ENCODE peak calls at places on chromosomes 5 and 9, in eight cellular contexts. B, V, J, I, Q, G, Z and O are unnamed samples.

GRCh38 chr9:126673689-126674364 is 60.1 kb downstream of the LMX1B start:
- DNase-seq in J (no peak), Z (no peak), G (no peak), I (no peak), Q (no peak), V (peak; percentile 80), B (no peak), O (no peak)

GRCh38 chr5:178116406-178116885 is 3.1 kb downstream of the N4BP3 start:
- DNase-seq in B (no peak), Z (no peak), V (no peak), G (no peak), J (no peak), Q (no peak), I (no peak), O (no peak)

GRCh38 chr5:161369032-161369431 is 177.5 kb downstream of the GABRB2 start:
- DNase-seq in Q (no peak), B (no peak), Z (no peak), J (no peak), V (peak; percentile 19), G (no peak), I (peak; percentile 86), O (no peak)

GRCh38 chr9:111542497-111543254 is 17.7 kb downstream of the ZNF483 start:
- DNase-seq in B (no peak), J (no peak), Z (no peak), V (no peak), G (no peak), Q (no peak), I (peak; percentile 20), O (no peak)

GRCh38 chr5:64693636-64694035 is 3.3 kb downstream of the SHISAL2B start:
- DNase-seq in I (no peak), Z (no peak), B (no peak), V (no peak), G (no peak), Q (no peak), J (no peak), O (peak; percentile 6)

GRCh38 chr5:87645241-87645640 is 232.5 kb upstream of the CCNH start:
- DNase-seq in V (no peak), J (no peak), Q (peak; percentile 12), Z (no peak), B (no peak), I (no peak), G (no peak), O (no peak)

GRCh38 chr5:23033864-23034263 is 180.7 kb upstream of the CDH12 start:
- DNase-seq in Q (no peak), J (no peak), Z (no peak), I (no peak), V (no peak), G (no peak), B (no peak), O (no peak)

GRCh38 chr9:69412741-69413150 is 87.7 kb downstream of the ENTREP1 start:
- DNase-seq in Z (peak; percentile 14), J (peak; percentile 76), I (peak; percentile 93), G (no peak), B (peak; percentile 80), Q (peak; percentile 51), V (peak; percentile 84), O (no peak)

GRCh38 chr5:55062039-55062779 is 38.2 kb downstream of the GZMK start:
- DNase-seq in I (no peak), G (no peak), V (no peak), Q (no peak), J (no peak), Z (no peak), B (no peak), O (no peak)

GRCh38 chr9:32427111-32427873 is 42.8 kb downstream of the ACO1 start:
- DNase-seq in J (no peak), Q (no peak), Z (no peak), B (no peak), I (peak; percentile 28), G (no peak), V (no peak), O (no peak)

GRCh38 chr5:99029172-99029571 is 100.4 kb upstream of the CHD1 start:
- DNase-seq in V (no peak), I (no peak), Q (no peak), B (no peak), Z (no peak), G (no peak), J (no peak), O (no peak)

GRCh38 chr5:99030871-99031440 is 102.1 kb upstream of the CHD1 start:
- DNase-seq in G (no peak), I (no peak), J (no peak), V (no peak), B (no peak), Z (no peak), Q (no peak), O (no peak)

GRCh38 chr5:99033014-99033931 is 104.5 kb upstream of the CHD1 start:
- DNase-seq in J (no peak), I (no peak), G (no peak), Z (no peak), B (no peak), V (no peak), Q (no peak), O (no peak)

GRCh38 chr5:99034336-99034735 is 105.5 kb upstream of the CHD1 start:
- DNase-seq in I (no peak), Q (no peak), B (no peak), G (no peak), V (no peak), J (no peak), Z (no peak), O (no peak)

GRCh38 chr5:99032234-99033013 is 103.6 kb upstream of the CHD1 start:
- DNase-seq in J (peak; percentile 70), Q (peak; percentile 56), B (no peak), Z (peak; percentile 22), G (peak; percentile 66), I (peak; percentile 69), V (peak; percentile 74), O (peak; percentile 12)
- H3K27ac ChIP-seq in J (no peak overlapping the region), Q (no peak overlapping the region), B (peak overlapping the region; percentile 70), Z (no peak overlapping the region), G (peak overlapping the region; percentile 60), I (no peak overlapping the region), V (no peak overlapping the region), O (no peak overlapping the region)

GRCh38 chr9:21553441-21553840 is 71.3 kb upstream of the IFNE start:
- DNase-seq in B (no peak), G (no peak), Q (no peak), J (no peak), I (no peak), V (no peak), Z (no peak), O (no peak)

GRCh38 chr9:21555911-21556310 is 73.8 kb upstream of the IFNE start:
- DNase-seq in B (no peak), I (no peak), J (no peak), G (no peak), V (no peak), Q (no peak), Z (no peak), O (no peak)

GRCh38 chr9:21552244-21552825 is 70.2 kb upstream of the IFNE start:
- DNase-seq in I (peak; percentile 7), G (no peak), Z (no peak), J (no peak), V (no peak), Q (no peak), B (no peak), O (no peak)

GRCh38 chr9:21556581-21557427 is 74.7 kb upstream of the IFNE start:
- DNase-seq in Q (no peak), J (no peak), I (no peak), B (no peak), Z (no peak), G (no peak), V (no peak), O (no peak)

GRCh38 chr9:21554813-21555212 is 72.7 kb upstream of the IFNE start:
- DNase-seq in J (no peak), G (no peak), Q (no peak), I (no peak), V (no peak), B (no peak), Z (no peak), O (no peak)
- H3K27ac ChIP-seq in J (no peak overlapping the region), G (peak overlapping the region; percentile 99), Q (peak overlapping the region; percentile 99), I (no peak overlapping the region), V (no peak overlapping the region), B (no peak overlapping the region), Z (no peak overlapping the region), O (peak overlapping the region; percentile 96)

GRCh38 chr5:124414973-124415372 is 331.5 kb downstream of the ZNF608 start:
- DNase-seq in G (no peak), Q (no peak), I (no peak), J (no peak), B (no peak), V (no peak), Z (no peak), O (peak; percentile 43)

GRCh38 chr5:124410539-124410938 is 335.9 kb downstream of the ZNF608 start:
- DNase-seq in Z (no peak), V (no peak), B (no peak), J (no peak), I (no peak), Q (no peak), G (no peak), O (no peak)

GRCh38 chr5:124408738-124409453 is 337.5 kb downstream of the ZNF608 start:
- DNase-seq in V (peak; percentile 70), Q (no peak), J (no peak), G (no peak), B (no peak), I (peak; percentile 24), Z (no peak), O (no peak)

DNA sequence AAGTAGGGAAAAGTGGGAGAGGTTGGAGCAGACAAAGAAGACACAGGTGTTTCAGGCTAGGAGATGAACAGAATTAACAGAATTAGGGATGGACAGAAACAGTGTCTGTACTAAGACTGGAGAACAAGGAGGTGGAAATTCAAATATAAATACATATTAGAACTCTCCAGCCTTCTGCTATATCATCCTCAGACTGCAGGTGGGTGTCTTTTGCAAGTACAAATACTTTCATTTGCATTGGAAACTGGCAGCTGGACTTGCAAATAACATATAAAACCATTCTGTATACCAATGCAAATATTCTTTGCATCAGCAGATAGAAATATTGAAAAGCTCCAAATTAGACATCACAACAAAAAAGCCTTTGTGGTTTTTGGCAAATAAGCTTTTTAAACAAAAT is 335.4 kb downstream of the ZNF608 start:
- DNase-seq in G (no peak), V (no peak), B (no peak), Z (no peak), I (no peak), Q (no peak), J (no peak), O (no peak)
- H3K27ac ChIP-seq in G (no peak overlapping the region), V (no peak overlapping the region), B (no peak overlapping the region), Z (no peak overlapping the region), I (no peak overlapping the region), Q (no peak overlapping the region), J (no peak overlapping the region), O (no peak overlapping the region)

DNA sequence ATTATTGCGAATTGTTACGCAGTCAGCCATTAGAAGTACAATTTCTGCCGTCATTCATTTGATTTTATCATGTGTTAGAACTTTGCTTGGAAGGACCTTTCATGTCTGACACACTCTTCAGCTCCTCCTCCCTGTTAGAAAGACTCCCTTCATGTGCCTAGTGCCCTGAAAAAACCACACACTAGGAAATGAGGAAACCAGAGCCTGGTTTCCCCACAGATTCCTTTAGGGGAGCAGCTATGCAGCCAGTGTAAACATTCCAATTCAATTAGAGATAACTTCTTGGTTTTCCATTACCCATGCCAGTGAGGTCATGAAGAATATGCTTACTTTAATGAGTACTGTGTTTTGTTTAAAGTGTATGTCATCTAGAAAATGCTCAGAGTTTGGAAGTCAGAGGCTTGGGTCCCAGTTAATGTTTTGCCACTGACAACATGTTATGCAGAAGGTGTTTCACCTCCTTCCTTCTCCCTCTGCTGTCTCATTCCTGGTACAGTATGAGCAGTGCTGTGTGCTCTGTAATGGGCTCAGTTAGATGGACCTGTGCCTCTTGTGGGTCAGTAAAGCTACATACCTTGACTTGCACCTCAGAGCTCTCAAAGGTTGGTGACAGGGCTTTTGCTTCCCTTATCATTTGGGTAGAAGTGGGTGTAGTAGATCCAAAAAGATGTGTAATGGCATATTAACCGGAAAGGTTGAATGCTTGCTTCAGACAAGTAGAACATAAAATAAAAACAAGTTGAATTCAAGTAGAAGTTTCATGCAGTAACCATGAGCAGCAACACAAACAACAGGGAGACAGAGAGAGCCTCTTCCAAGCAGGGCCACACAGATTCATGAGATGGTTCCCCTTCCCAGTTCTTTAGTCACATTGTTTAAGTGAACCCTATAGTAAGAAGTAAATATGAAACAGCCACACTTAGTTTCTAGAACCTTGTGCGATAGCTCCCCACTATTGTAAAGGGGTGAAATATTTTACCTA is 52.6 kb upstream of the TNFAIP8 start:
- DNase-seq in Z (no peak), B (no peak), G (no peak), V (no peak), Q (no peak), J (no peak), I (peak; percentile 56), O (peak; percentile 87)
- H3K27ac ChIP-seq in Z (no peak overlapping the region), B (peak overlapping the region; percentile 8), G (no peak overlapping the region), V (no peak overlapping the region), Q (no peak overlapping the region), J (peak overlapping the region; percentile 36), I (no peak overlapping the region), O (peak overlapping the region; percentile 83)